ENCODE peak calls at places on chromosomes 6 and 20, in eight cellular contexts. F is T-helper 2 cell; N is myocyte; S is activated naive CD8-positive, alpha-beta T cell treated with anti-CD3 and anti-CD28 coated beads, Interleukin-2, amount 50 U/mL, for 24 hours; H is H54; X is AG10803; Y is GM12865; E is hepatocyte. Q is an unnamed sample.

GRCh38 chr20:37699202-37699601 is 5.4 kb downstream of the CTNNBL1 start:
- DNase-seq in E (no peak), X (no peak), F (no peak), Y (no peak), H (no peak), S (no peak), N (no peak), Q (no peak)

GRCh38 chr6:1377526-1378223 is 11.7 kb upstream of the FOXF2 start:
- DNase-seq in F (no peak), E (no peak), N (no peak), H (no peak), S (no peak), X (no peak), Y (no peak), Q (no peak)

GRCh38 chr6:391559-392440 is at the start of gene IRF4:
- DNase-seq in Y (peak), F (peak), X (no peak), H (no peak), S (peak), E (no peak), N (no peak), Q (no peak)

GRCh38 chr6:41288025-41288777 is 1.7 kb upstream of the TREM1 start:
- DNase-seq in H (no peak), E (peak), Y (peak), N (peak), F (no peak), S (no peak), X (no peak), Q (peak)

GRCh38 chr6:106122941-106123337 is 36.8 kb downstream of the PRDM1 start:
- DNase-seq in E (no peak), X (no peak), H (no peak), S (no peak), Y (no peak), N (no peak), F (no peak), Q (no peak)

GRCh38 chr6:45196121-45196520 is 132.0 kb upstream of the RUNX2 start:
- DNase-seq in F (no peak), N (peak), Y (no peak), H (no peak), S (no peak), E (no peak), X (no peak), Q (no peak)

GRCh38 chr6:151413372-151414145 is 22.2 kb upstream of the ZBTB2 start:
- DNase-seq in X (no peak), E (no peak), Y (no peak), N (no peak), S (no peak), H (no peak), F (peak), Q (no peak)

GRCh38 chr6:46219661-46220060 is 48.9 kb upstream of the ENPP5 start:
- DNase-seq in Y (no peak), N (no peak), X (no peak), S (no peak), F (no peak), E (no peak), H (no peak), Q (no peak)

GRCh38 chr6:71481021-71481420 is 192.4 kb downstream of the OGFRL1 start:
- DNase-seq in N (no peak), F (no peak), H (no peak), Y (no peak), E (no peak), S (no peak), X (no peak), Q (peak)

GRCh38 chr6:11236351-11236750 is 3.9 kb upstream of the NEDD9 start:
- DNase-seq in E (peak), H (no peak), S (peak), X (peak), F (no peak), N (no peak), Y (peak), Q (no peak)

GRCh38 chr20:13995086-13995665 is at the start of gene MACROD2:
- DNase-seq in X (peak), H (no peak), Y (peak), S (peak), E (peak), N (peak), F (no peak), Q (peak)

GRCh38 chr6:89368107-89368506 is 15.6 kb upstream of the UBE2J1 start:
- DNase-seq in X (peak), Y (peak), F (peak), E (peak), H (no peak), S (peak), N (peak), Q (peak)

GRCh38 chr20:25233016-25233772 is 14.7 kb upstream of the PYGB start:
- DNase-seq in S (no peak), H (peak), N (peak), F (no peak), Y (no peak), X (peak), E (peak), Q (peak)

GRCh38 chr6:18439581-18439980 is 52.4 kb downstream of the RNF144B start:
- DNase-seq in H (no peak), N (no peak), F (no peak), E (no peak), X (no peak), Y (no peak), S (no peak), Q (no peak)

GRCh38 chr20:50450961-50451752 is 59.0 kb upstream of the PTPN1 start:
- DNase-seq in Y (peak), N (peak), H (no peak), F (no peak), X (peak), S (peak), E (peak), Q (peak)

GRCh38 chr6:83514877-83515466 is 2.6 kb downstream of the PRSS35 start:
- DNase-seq in Y (peak), E (peak), F (no peak), S (peak), N (peak), X (peak), H (peak), Q (peak)

GRCh38 chr20:57147185-57147584 is 119.3 kb downstream of the BMP7 start:
- DNase-seq in E (no peak), S (no peak), H (no peak), N (no peak), F (no peak), Y (peak), X (no peak), Q (no peak)

Q was measured in EH.